ENCODE peak calls at places on chromosomes 1 and 21, in ten cellular contexts. K, S, O, R, L, M, Y, J, Q and Z are unnamed samples.
A peak's percentile ranks its signal among the peaks of the same experiment; 100 is the strongest.

GRCh38 chr1:30743584-30744059 is 14.0 kb downstream of the LAPTM5 start:
- DNase-seq in J (no peak), L (peak; percentile 81), K (no peak), S (no peak), Y (no peak), M (no peak), O (no peak), R (no peak), Q (no peak), Z (no peak)

GRCh38 chr1:205817364-205817763 is 4.4 kb upstream of the SLC41A1 start:
- DNase-seq in O (no peak), Q (no peak), K (no peak), S (no peak), M (no peak), Y (no peak), J (no peak), L (no peak), R (no peak), Z (no peak)

GRCh38 chr1:93222987-93223675 is 42.6 kb downstream of the CCDC18 start:
- DNase-seq in R (no peak), S (no peak), Y (no peak), Q (no peak), L (no peak), J (no peak), K (no peak), O (no peak), M (no peak), Z (no peak)

GRCh38 chr1:1918901-1919303 is at the start of gene TMEM52:
- DNase-seq in L (no peak), Y (no peak), J (no peak), Q (no peak), M (no peak), S (no peak), O (no peak), R (no peak), K (no peak), Z (no peak)

GRCh38 chr21:24123785-24124184 is 1483.5 kb downstream of the MRPL39 start:
- DNase-seq in S (no peak), Y (no peak), J (no peak), R (no peak), L (no peak), Q (no peak), O (no peak), M (no peak), K (no peak), Z (no peak)

GRCh38 chr21:32921632-32922230 is 104.0 kb upstream of the OLIG2 start:
- DNase-seq in S (peak; percentile 48), L (peak; percentile 29), Y (no peak), O (no peak), K (peak; percentile 6), M (no peak), J (peak; percentile 50), R (peak; percentile 48), Q (no peak), Z (no peak)

GRCh38 chr1:64363616-64364015 is 106.3 kb upstream of the CACHD1 start:
- DNase-seq in J (no peak), K (no peak), O (no peak), S (no peak), Y (no peak), L (no peak), M (no peak), Q (no peak), R (no peak), Z (no peak)

GRCh38 chr1:38558476-38559179 is 300.9 kb downstream of the RRAGC start:
- DNase-seq in M (no peak), S (no peak), R (no peak), L (no peak), O (no peak), Q (no peak), K (no peak), Y (no peak), J (peak; percentile 48), Z (no peak)

GRCh38 chr1:91555074-91555730 is 54.6 kb downstream of the CDC7 start:
- DNase-seq in Y (peak; percentile 49), S (no peak), O (no peak), Q (no peak), R (no peak), J (no peak), L (no peak), K (peak; percentile 58), M (no peak), Z (no peak)

GRCh38 chr1:8026153-8026975 is at the start of gene ERRFI1:
- DNase-seq in S (peak; percentile 92), J (peak; percentile 97), Q (peak; percentile 89), K (peak; percentile 94), L (peak; percentile 94), Y (peak; percentile 96), R (peak; percentile 95), M (peak; percentile 96), O (peak; percentile 96), Z (peak; percentile 99)

GRCh38 chr1:8370046-8370881 is 52.4 kb downstream of the SLC45A1 start:
- DNase-seq in S (no peak), Y (peak; percentile 35), L (no peak), R (no peak), J (no peak), K (no peak), O (no peak), M (no peak), Q (peak; percentile 57), Z (no peak)

GRCh38 chr1:77282187-77282865 is 507 bp downstream of the AK5 start:
- DNase-seq in Q (no peak), Y (peak; percentile 41), J (peak; percentile 38), R (peak; percentile 37), K (peak; percentile 32), M (no peak), O (peak; percentile 11), L (peak; percentile 34), S (no peak), Z (no peak)

GRCh38 chr1:179002552-179003345 is 22.9 kb upstream of the FAM20B start:
- DNase-seq in M (peak; percentile 92), R (peak; percentile 95), O (peak; percentile 74), L (peak; percentile 66), Y (peak; percentile 66), Q (peak; percentile 65), S (peak; percentile 82), K (peak; percentile 65), J (peak; percentile 96), Z (peak; percentile 89)

GRCh38 chr1:25666437-25666836 is 49.8 kb downstream of the MAN1C1 start:
- DNase-seq in M (no peak), O (no peak), Q (no peak), R (no peak), Y (no peak), J (no peak), K (no peak), L (no peak), S (no peak), Z (no peak)

GRCh38 chr1:59146651-59147358 is 150.1 kb upstream of the FGGY start:
- DNase-seq in R (peak; percentile 59), L (peak; percentile 78), M (peak; percentile 25), Y (peak; percentile 45), K (peak; percentile 68), J (peak; percentile 36), S (peak; percentile 61), Q (no peak), O (peak; percentile 34), Z (no peak)
- TF ChIP-seq CTCF in R (no peak), L (peak; percentile 39), M (peak; percentile 56), Y (peak; percentile 3), K (peak; percentile 23), J (no peak), S (peak; percentile 13), Q (peak; percentile 20), O (no peak), Z (peak; percentile 51)

GRCh38 chr1:6393400-6394187 is at the start of gene ACOT7:
- DNase-seq in S (peak; percentile 93), R (peak; percentile 82), J (peak; percentile 92), K (peak; percentile 77), Q (peak; percentile 70), O (peak; percentile 90), M (peak; percentile 67), L (peak; percentile 97), Y (peak; percentile 86), Z (peak; percentile 89)
- TF ChIP-seq CTCF in S (no peak), R (no peak), J (no peak), K (peak; percentile 36), Q (peak; percentile 50), O (peak; percentile 33), M (no peak), L (no peak), Y (peak; percentile 24), Z (no peak)

GRCh38 chr1:240256836-240257503 is 165.3 kb downstream of the FMN2 start:
- DNase-seq in M (no peak), R (no peak), O (no peak), S (no peak), J (no peak), K (no peak), Y (no peak), L (no peak), Q (no peak), Z (no peak)

GRCh38 chr1:240258910-240259309 is 167.2 kb downstream of the FMN2 start:
- DNase-seq in Y (peak; percentile 39), J (no peak), K (peak; percentile 97), R (no peak), L (no peak), Q (peak; percentile 72), S (no peak), M (no peak), O (no peak), Z (no peak)

GRCh38 chr1:240254006-240254405 is 162.3 kb downstream of the FMN2 start:
- DNase-seq in K (no peak), L (no peak), Q (no peak), S (no peak), J (no peak), O (no peak), Y (no peak), R (no peak), M (no peak), Z (no peak)

DNA sequence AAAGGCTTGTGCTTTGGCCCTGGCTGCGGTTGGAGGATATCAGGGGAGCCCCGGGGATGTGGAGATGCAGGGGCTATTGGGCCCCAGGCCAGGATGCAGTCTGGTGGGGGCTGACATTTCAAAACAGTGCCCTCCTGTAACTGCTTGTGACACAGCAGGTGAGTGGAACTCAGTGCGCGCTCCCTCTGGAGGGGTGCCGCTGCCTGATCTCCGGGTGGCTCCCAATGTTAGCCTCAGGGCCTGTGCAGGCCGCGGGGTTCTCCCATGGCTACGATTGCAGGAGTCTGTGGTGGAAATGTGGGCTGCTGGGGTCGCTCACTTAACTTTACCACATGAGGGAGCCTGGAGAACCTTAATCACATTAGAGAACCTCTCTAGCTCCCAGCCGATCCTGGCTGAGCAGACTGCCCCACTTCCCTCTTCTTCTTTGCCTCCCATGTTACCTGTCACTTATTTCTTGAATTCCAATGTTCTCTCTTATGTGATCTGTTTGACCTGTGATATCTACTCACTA is 163.2 kb downstream of the FMN2 start:
- DNase-seq in M (no peak), S (no peak), J (no peak), R (no peak), Q (no peak), L (no peak), K (no peak), Y (no peak), O (no peak), Z (no peak)
- TF ChIP-seq CTCF in M (peak; percentile 12), S (no peak), J (no peak), R (no peak), Q (no peak), L (no peak), K (no peak), Y (no peak), O (no peak), Z (no peak)

DNA sequence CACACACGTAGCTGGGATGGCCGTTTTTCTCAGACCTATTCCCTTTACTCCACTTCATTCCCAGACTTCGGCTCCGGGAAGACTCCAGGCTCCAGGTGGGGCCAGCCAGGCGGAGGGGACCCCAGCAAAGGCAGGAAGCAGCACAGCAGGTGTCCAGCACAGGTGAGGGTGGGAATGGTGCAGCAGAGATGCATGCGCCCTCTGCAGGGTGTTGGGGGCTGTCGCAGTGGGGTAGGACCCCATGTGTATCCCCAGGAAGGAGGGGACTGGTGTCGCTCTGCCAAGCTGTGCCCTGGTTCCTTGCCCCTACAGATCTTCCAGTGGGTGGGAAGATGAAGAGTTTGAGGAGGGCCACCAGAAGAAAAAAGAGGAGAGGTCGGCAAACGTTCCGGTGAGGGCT is 5.3 kb downstream of the TTC24 start:
- DNase-seq in L (no peak), S (no peak), M (peak; percentile 36), K (no peak), Y (no peak), O (no peak), J (peak; percentile 40), Q (no peak), R (no peak), Z (no peak)
- TF ChIP-seq CTCF in L (peak; percentile 37), S (peak; percentile 52), M (peak; percentile 69), K (no peak), Y (peak; percentile 23), O (no peak), J (no peak), Q (peak; percentile 61), R (no peak), Z (peak; percentile 52)